ENCODE peak calls at places on chromosomes 5 and 9, in five cellular contexts. G is transverse colon, C is ovary, D is suprapubic skin, H is tibial nerve. R is an unnamed sample.

GRCh38 chr5:28766565-28767158 is 1728.3 kb upstream of the CDH9 start:
- DNase-seq in G (no peak), D (no peak), C (no peak), H (no peak), R (no peak)

GRCh38 chr9:114226289-114227055 is 71.1 kb downstream of the COL27A1 start:
- DNase-seq in C (no peak), G (no peak), H (no peak), D (no peak), R (no peak)

GRCh38 chr5:174235993-174236528 is 190.6 kb downstream of the NSG2 start:
- DNase-seq in C (no peak), H (no peak), G (no peak), D (no peak), R (no peak)

GRCh38 chr9:134215709-134216448 is 51.5 kb upstream of the RNU6ATAC start:
- DNase-seq in C (no peak), H (no peak), G (no peak), D (no peak), R (no peak)

GRCh38 chr5:116492016-116492623 is 82.5 kb downstream of the SEMA6A start:
- DNase-seq in G (no peak), D (no peak), H (no peak), C (no peak), R (no peak)

GRCh38 chr5:39231705-39232525 is 12.6 kb upstream of the FYB1 start:
- DNase-seq in C (no peak), D (no peak), G (no peak), H (no peak), R (no peak)

GRCh38 chr5:1278656-1279442 is 16.0 kb downstream of the TERT start:
- DNase-seq in H (no peak), C (no peak), D (no peak), G (no peak), R (no peak)

GRCh38 chr9:35110327-35110758 is 5.3 kb downstream of the ATOSB start:
- DNase-seq in D (peak), G (no peak), H (no peak), C (no peak), R (no peak)

GRCh38 chr5:1757511-1757910 is 42.1 kb downstream of the MRPL36 start:
- DNase-seq in G (no peak), H (peak), C (peak), D (peak), R (no peak)

GRCh38 chr5:126884269-126884819 is 107.4 kb downstream of the LMNB1 start:
- DNase-seq in C (no peak), G (no peak), H (no peak), D (no peak), R (no peak)

GRCh38 chr9:127415657-127416056 is 8.5 kb upstream of the ZNF79 start:
- DNase-seq in G (no peak), C (no peak), D (no peak), H (no peak), R (no peak)
- TF ChIP-seq EP300 in G (no peak), C (no peak), D (no peak), H (no peak), R (no peak)

DNA sequence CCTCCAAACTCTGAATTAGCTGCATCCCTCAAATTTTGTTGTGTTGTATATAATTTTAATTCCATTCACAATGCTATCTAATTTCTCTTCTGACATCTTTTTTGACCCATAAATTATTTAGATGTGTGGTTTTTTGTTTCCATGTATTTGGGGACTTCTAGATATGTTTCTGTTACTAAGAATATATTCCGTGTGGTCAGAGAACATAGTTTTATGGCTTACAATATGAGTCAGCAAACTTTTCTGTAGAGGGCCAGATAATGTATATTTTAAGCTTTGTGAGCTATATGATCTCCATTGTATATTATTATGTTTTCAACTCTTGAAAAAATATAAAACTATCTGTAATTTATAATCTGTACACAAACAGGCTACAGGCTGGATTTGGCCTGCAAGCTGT is 33.4 kb downstream of the MVB12B start:
- DNase-seq in D (no peak), G (no peak), H (no peak), C (no peak), R (no peak)
- TF ChIP-seq EP300 in D (no peak), G (no peak), H (no peak), C (no peak), R (no peak)

GRCh38 chr9:69027355-69028097 is 8.0 kb upstream of the FXN start:
- DNase-seq in D (peak), H (no peak), C (no peak), G (peak), R (no peak)

GRCh38 chr9:69034071-69034470 is 1.5 kb upstream of the FXN start:
- DNase-seq in D (no peak), C (no peak), G (no peak), H (no peak), R (no peak)

GRCh38 chr9:69028754-69029153 is 6.8 kb upstream of the FXN start:
- DNase-seq in H (no peak), D (peak), G (no peak), C (no peak), R (no peak)

GRCh38 chr9:69029535-69029934 is 6.0 kb upstream of the FXN start:
- DNase-seq in G (no peak), H (no peak), C (no peak), D (peak), R (no peak)

GRCh38 chr9:69030851-69031645 is 4.5 kb upstream of the FXN start:
- DNase-seq in D (no peak), G (no peak), C (no peak), H (no peak), R (no peak)
- TF ChIP-seq EP300 in D (no peak), G (no peak), C (no peak), H (no peak), R (no peak)

DNA sequence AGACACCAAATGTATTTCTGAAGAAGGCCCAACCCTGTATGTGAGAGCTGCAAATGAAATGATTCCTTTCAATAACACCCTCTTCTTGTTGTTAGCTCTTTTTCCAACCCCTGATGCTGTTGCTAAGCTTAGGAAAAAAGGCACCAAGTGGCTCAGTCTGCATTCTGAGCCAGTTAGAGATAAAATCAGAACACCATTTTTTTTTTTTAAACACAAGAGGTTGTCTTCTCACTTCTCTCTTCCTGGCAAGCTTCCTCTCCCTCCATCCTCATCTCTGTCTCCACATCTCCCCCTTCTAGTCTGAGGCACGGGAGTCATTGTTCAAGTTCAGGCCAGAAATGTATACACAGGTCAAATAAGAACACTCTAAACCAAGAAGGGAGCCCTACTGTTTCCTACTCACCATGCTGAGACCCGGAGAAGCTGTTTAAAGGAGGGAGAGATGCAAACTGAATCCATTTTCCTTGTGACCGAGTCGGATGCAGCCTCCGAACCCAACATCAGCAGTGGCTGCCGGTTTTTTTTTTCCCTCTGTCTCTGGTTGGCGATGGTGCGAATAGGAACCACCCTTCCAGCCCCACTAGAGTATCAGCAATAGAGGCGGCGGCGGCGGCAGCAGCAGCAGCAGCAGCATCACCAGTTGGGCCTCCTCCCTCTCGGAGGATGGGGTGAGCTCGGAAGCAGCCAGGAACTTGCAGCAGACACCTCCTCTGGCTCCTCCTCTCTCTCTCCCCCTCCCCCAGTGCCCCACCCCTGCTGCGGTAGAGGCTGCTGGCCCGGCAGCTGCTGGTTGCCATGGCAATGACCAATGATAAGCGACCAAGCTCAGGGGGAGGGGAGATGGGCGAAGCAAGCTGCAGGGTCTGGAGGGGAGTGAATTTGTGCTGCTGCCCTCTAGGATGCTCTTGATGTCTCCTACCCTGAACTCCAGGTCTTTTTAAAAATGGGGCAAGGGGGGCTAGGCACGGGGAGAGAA is at the start of gene JAKMIP2:
- DNase-seq in G (peak), H (peak), D (peak), C (peak), R (peak)
- TF ChIP-seq EP300 in G (no peak), H (peak), D (no peak), C (no peak), R (peak)

DNA sequence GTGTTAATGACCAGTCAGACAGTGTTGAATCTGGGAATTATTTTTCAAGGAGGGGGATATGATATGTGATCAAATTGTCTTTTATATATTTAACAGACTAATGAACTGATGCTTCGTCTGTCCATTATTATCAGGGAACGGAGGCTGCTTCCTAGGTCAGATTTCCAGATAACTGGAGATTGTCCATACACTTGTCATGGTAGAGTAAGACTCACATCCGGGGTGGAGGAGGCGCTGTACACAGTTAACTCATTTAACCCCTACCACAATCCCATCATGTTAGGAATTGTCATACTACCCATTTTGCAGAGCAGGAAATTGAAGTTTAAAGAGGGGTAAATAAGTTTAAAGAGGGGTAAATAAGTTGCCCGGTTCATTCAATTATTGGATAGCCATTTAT is 55.9 kb downstream of the ARHGAP26 start:
- DNase-seq in G (no peak), D (no peak), C (no peak), H (no peak), R (no peak)
- TF ChIP-seq EP300 in G (no peak), D (no peak), C (no peak), H (no peak), R (no peak)